ENCODE peak calls at places on chromosomes 6 and 20, in eight cellular contexts. K, T, J, B, V, G, N and L are unnamed samples.

GRCh38 chr6:56961151-56961550 is 6.2 kb downstream of the BEND6 start:
- DNase-seq in K (no peak), T (no peak), J (no peak), B (no peak), V (no peak), G (peak), N (no peak), L (no peak)

GRCh38 chr6:85643530-85644373 is 1.1 kb upstream of the SYNCRIP start:
- DNase-seq in K (peak), T (peak), J (peak), B (peak), V (peak), G (peak), N (peak), L (peak)

GRCh38 chr20:48143435-48144081 is 358.3 kb upstream of the SULF2 start:
- DNase-seq in K (no peak), T (no peak), J (no peak), B (no peak), V (no peak), G (no peak), N (no peak), L (no peak)

GRCh38 chr6:131460603-131460995 is 112.4 kb upstream of the ARG1 start:
- DNase-seq in K (no peak), T (no peak), J (no peak), B (no peak), V (no peak), G (no peak), N (no peak), L (no peak)

GRCh38 chr6:98695076-98695816 is 139.1 kb upstream of the POU3F2 start:
- DNase-seq in K (no peak), T (no peak), J (no peak), B (no peak), V (no peak), G (no peak), N (no peak), L (no peak)

GRCh38 chr6:10256113-10256690 is 158.7 kb downstream of the TFAP2A start:
- DNase-seq in K (no peak), T (no peak), J (no peak), B (no peak), V (no peak), G (no peak), N (no peak), L (no peak)

GRCh38 chr6:125257351-125257750 is 44.4 kb downstream of the HDDC2 start:
- DNase-seq in K (no peak), T (no peak), J (no peak), B (no peak), V (no peak), G (no peak), N (no peak), L (no peak)

GRCh38 chr6:41724638-41725501 is 10.5 kb downstream of the TFEB start:
- DNase-seq in K (no peak), T (no peak), J (no peak), B (no peak), V (no peak), G (no peak), N (no peak), L (no peak)

GRCh38 chr20:45479822-45480221 is 10.3 kb downstream of the WFDC2 start:
- DNase-seq in K (no peak), T (no peak), J (no peak), B (no peak), V (no peak), G (no peak), N (no peak), L (no peak)

GRCh38 chr6:83853968-83854501 is 875 bp downstream of the RIPPLY2 start:
- DNase-seq in K (no peak), T (no peak), J (no peak), B (no peak), V (peak), G (no peak), N (no peak), L (no peak)

GRCh38 chr6:150336299-150336698 is 32.5 kb upstream of the IYD start:
- DNase-seq in K (no peak), T (no peak), J (no peak), B (no peak), V (no peak), G (no peak), N (peak), L (no peak)

GRCh38 chr20:62314339-62314638 is 11.5 kb downstream of the ADRM1 start:
- DNase-seq in K (no peak), T (no peak), J (no peak), B (no peak), V (no peak), G (no peak), N (no peak), L (no peak)

GRCh38 chr6:144581807-144582537 is 296.8 kb downstream of the UTRN start:
- DNase-seq in K (no peak), T (no peak), J (no peak), B (no peak), V (peak), G (peak), N (no peak), L (no peak)

GRCh38 chr6:56959094-56959493 is 4.2 kb downstream of the BEND6 start:
- DNase-seq in K (no peak), T (no peak), J (no peak), B (no peak), V (no peak), G (no peak), N (no peak), L (no peak)

GRCh38 chr20:48080583-48080982 is 295.3 kb upstream of the SULF2 start:
- DNase-seq in K (no peak), T (no peak), J (no peak), B (no peak), V (no peak), G (no peak), N (no peak), L (no peak)

GRCh38 chr6:55643868-55644267 is 64.9 kb upstream of the HMGCLL1 start:
- DNase-seq in K (no peak), T (no peak), J (no peak), B (no peak), V (no peak), G (no peak), N (no peak), L (no peak)